ENCODE peak calls at places on chromosomes 5 and 9, in nine cellular contexts. One of them, this sample, is unnamed.

GRCh38 chr9:37034938-37035471 is 937 bp upstream of the PAX5 start:
- DNase-seq in OCI-LY7: no peak
- DNase-seq in cardiac fibroblast: no peak
- DNase-seq in lower lobe of right lung: no peak
- DNase-seq in GM06990: peak; percentile 61
- DNase-seq in NB4: no peak
- DNase-seq in Calu3: no peak
- DNase-seq in mammary epithelial cell: no peak
- DNase-seq in sigmoid colon: no peak
- DNase-seq in this sample: no peak

GRCh38 chr5:77588175-77588574 is 50.3 kb downstream of the OTP start:
- DNase-seq in OCI-LY7: no peak
- DNase-seq in cardiac fibroblast: no peak
- DNase-seq in lower lobe of right lung: no peak
- DNase-seq in GM06990: no peak
- DNase-seq in NB4: no peak
- DNase-seq in Calu3: no peak
- DNase-seq in mammary epithelial cell: no peak
- DNase-seq in sigmoid colon: no peak
- DNase-seq in this sample: no peak

GRCh38 chr5:83614841-83615240 is 105.8 kb downstream of the HAPLN1 start:
- DNase-seq in OCI-LY7: no peak
- DNase-seq in cardiac fibroblast: no peak
- DNase-seq in lower lobe of right lung: no peak
- DNase-seq in GM06990: no peak
- DNase-seq in NB4: no peak
- DNase-seq in Calu3: no peak
- DNase-seq in mammary epithelial cell: no peak
- DNase-seq in sigmoid colon: no peak
- DNase-seq in this sample: no peak

GRCh38 chr5:128637031-128637430 is 99.0 kb upstream of the FBN2 start:
- DNase-seq in OCI-LY7: no peak
- DNase-seq in cardiac fibroblast: peak; percentile 85
- DNase-seq in lower lobe of right lung: no peak
- DNase-seq in GM06990: no peak
- DNase-seq in NB4: no peak
- DNase-seq in Calu3: no peak
- DNase-seq in mammary epithelial cell: no peak
- DNase-seq in sigmoid colon: no peak
- DNase-seq in this sample: no peak

GRCh38 chr9:69945671-69946141 is 97.9 kb upstream of the MAMDC2 start:
- DNase-seq in OCI-LY7: no peak
- DNase-seq in cardiac fibroblast: peak; percentile 79
- DNase-seq in lower lobe of right lung: peak; percentile 54
- DNase-seq in GM06990: no peak
- DNase-seq in NB4: peak; percentile 4
- DNase-seq in Calu3: no peak
- DNase-seq in mammary epithelial cell: no peak
- DNase-seq in sigmoid colon: peak; percentile 78
- DNase-seq in this sample: no peak

GRCh38 chr9:127761061-127761460 is 17.4 kb downstream of the SH2D3C start:
- DNase-seq in OCI-LY7: no peak
- DNase-seq in cardiac fibroblast: no peak
- DNase-seq in lower lobe of right lung: no peak
- DNase-seq in GM06990: no peak
- DNase-seq in NB4: no peak
- DNase-seq in Calu3: no peak
- DNase-seq in mammary epithelial cell: no peak
- DNase-seq in sigmoid colon: no peak
- DNase-seq in this sample: no peak

GRCh38 chr9:13628526-13628925 is 349.0 kb upstream of the MPDZ start:
- DNase-seq in OCI-LY7: no peak
- DNase-seq in cardiac fibroblast: no peak
- DNase-seq in lower lobe of right lung: no peak
- DNase-seq in GM06990: no peak
- DNase-seq in NB4: no peak
- DNase-seq in Calu3: no peak
- DNase-seq in mammary epithelial cell: peak; percentile 29
- DNase-seq in sigmoid colon: no peak
- DNase-seq in this sample: no peak

GRCh38 chr5:178227138-178227659 is 5.4 kb downstream of the PHYKPL start:
- DNase-seq in OCI-LY7: no peak
- DNase-seq in cardiac fibroblast: no peak
- DNase-seq in lower lobe of right lung: peak; percentile 5
- DNase-seq in GM06990: no peak
- DNase-seq in NB4: no peak
- DNase-seq in Calu3: no peak
- DNase-seq in mammary epithelial cell: no peak
- DNase-seq in sigmoid colon: no peak
- DNase-seq in this sample: no peak

GRCh38 chr5:10333154-10334006 is 20.1 kb upstream of the MARCHF6 start:
- DNase-seq in OCI-LY7: no peak
- DNase-seq in cardiac fibroblast: peak; percentile 45
- DNase-seq in lower lobe of right lung: peak; percentile 65
- DNase-seq in GM06990: peak; percentile 26
- DNase-seq in NB4: peak; percentile 65
- DNase-seq in Calu3: peak; percentile 59
- DNase-seq in mammary epithelial cell: no peak
- DNase-seq in sigmoid colon: no peak
- DNase-seq in this sample: peak; percentile 18

GRCh38 chr9:13160051-13160450 is 119.4 kb downstream of the MPDZ start:
- DNase-seq in OCI-LY7: no peak
- DNase-seq in cardiac fibroblast: no peak
- DNase-seq in lower lobe of right lung: no peak
- DNase-seq in GM06990: no peak
- DNase-seq in NB4: no peak
- DNase-seq in Calu3: no peak
- DNase-seq in mammary epithelial cell: no peak
- DNase-seq in sigmoid colon: no peak
- DNase-seq in this sample: no peak

GRCh38 chr5:17203329-17204132 is 13.9 kb upstream of the BASP1 start:
- DNase-seq in OCI-LY7: peak; percentile 65
- DNase-seq in cardiac fibroblast: peak; percentile 88
- DNase-seq in lower lobe of right lung: no peak
- DNase-seq in GM06990: no peak
- DNase-seq in NB4: peak; percentile 72
- DNase-seq in Calu3: peak; percentile 51
- DNase-seq in mammary epithelial cell: peak; percentile 70
- DNase-seq in sigmoid colon: peak; percentile 64
- DNase-seq in this sample: no peak

GRCh38 chr9:35731415-35732184 is 395 bp downstream of the TLN1 start:
- DNase-seq in OCI-LY7: no peak
- DNase-seq in cardiac fibroblast: no peak
- DNase-seq in lower lobe of right lung: no peak
- DNase-seq in GM06990: no peak
- DNase-seq in NB4: peak; percentile 27
- DNase-seq in Calu3: no peak
- DNase-seq in mammary epithelial cell: no peak
- DNase-seq in sigmoid colon: no peak
- DNase-seq in this sample: no peak

GRCh38 chr9:20512106-20512505 is 110.2 kb downstream of the MLLT3 start:
- DNase-seq in OCI-LY7: no peak
- DNase-seq in cardiac fibroblast: peak; percentile 33
- DNase-seq in lower lobe of right lung: no peak
- DNase-seq in GM06990: no peak
- DNase-seq in NB4: no peak
- DNase-seq in Calu3: no peak
- DNase-seq in mammary epithelial cell: peak; percentile 67
- DNase-seq in sigmoid colon: no peak
- DNase-seq in this sample: no peak

GRCh38 chr5:133853972-133854371 is 114.5 kb downstream of the C5orf15 start:
- DNase-seq in OCI-LY7: no peak
- DNase-seq in cardiac fibroblast: no peak
- DNase-seq in lower lobe of right lung: no peak
- DNase-seq in GM06990: no peak
- DNase-seq in NB4: no peak
- DNase-seq in Calu3: no peak
- DNase-seq in mammary epithelial cell: no peak
- DNase-seq in sigmoid colon: no peak
- DNase-seq in this sample: no peak

DNA sequence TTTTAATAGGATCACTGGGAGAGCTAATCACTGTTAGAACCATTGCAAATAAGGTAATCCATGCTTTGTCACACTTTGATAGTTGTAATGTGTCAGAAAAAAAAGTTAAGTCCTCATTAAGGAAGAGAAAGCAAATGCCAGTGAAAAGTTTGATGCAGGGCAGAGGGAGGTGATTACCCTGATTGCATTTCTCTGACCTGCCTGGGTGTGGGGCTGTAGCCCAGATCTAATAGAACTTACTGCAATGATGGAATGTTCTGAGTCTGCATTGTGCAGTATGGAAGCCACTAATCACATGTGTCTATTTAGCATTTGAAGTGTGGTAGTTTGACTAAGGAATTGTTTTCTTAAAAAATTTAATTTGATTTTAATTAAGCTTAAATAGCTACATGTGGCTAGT is 202.7 kb downstream of the ATP10B start:
- DNase-seq in OCI-LY7: peak; percentile 5
- DNase-seq in cardiac fibroblast: no peak
- DNase-seq in lower lobe of right lung: no peak
- DNase-seq in GM06990: no peak
- DNase-seq in NB4: peak; percentile 21
- DNase-seq in Calu3: peak; percentile 37
- DNase-seq in mammary epithelial cell: peak; percentile 16
- DNase-seq in sigmoid colon: no peak
- DNase-seq in this sample: no peak
- TF ChIP-seq CTCF in OCI-LY7: peak; percentile 64
- TF ChIP-seq CTCF in cardiac fibroblast: no peak
- TF ChIP-seq CTCF in lower lobe of right lung: peak; percentile 33
- TF ChIP-seq CTCF in GM06990: peak; percentile 40
- TF ChIP-seq CTCF in NB4: peak; percentile 52
- TF ChIP-seq CTCF in Calu3: peak; percentile 24
- TF ChIP-seq CTCF in mammary epithelial cell: peak; percentile 58
- TF ChIP-seq CTCF in sigmoid colon: no peak
- TF ChIP-seq CTCF in this sample: no peak

DNA sequence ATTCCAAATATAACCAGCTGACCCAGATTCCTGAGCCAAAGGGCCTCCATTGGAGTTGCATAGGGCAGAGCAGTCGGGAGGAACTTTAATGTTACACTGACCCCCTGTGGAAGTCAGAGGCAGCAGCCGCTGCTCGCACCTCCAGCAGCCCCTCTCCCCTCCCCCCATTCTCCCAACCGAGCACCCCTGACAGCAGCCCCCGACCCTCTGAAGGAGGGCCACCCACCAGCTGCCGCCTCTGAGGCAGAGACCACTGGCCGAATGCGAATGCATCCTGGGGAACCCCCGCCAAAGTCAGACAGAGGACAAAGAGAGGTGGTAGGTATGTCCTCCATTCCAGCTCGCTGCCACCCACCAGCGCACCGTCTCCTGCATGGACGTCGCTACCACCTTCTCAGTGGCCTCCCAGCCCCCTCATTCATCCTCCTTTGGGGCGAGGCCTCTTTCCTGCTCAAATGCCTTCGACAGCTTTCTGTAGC is 231.0 kb downstream of the CDK5RAP2 start:
- DNase-seq in OCI-LY7: peak; percentile 45
- DNase-seq in cardiac fibroblast: peak; percentile 73
- DNase-seq in lower lobe of right lung: no peak
- DNase-seq in GM06990: peak; percentile 9
- DNase-seq in NB4: peak; percentile 52
- DNase-seq in Calu3: peak; percentile 42
- DNase-seq in mammary epithelial cell: peak; percentile 11
- DNase-seq in sigmoid colon: no peak
- DNase-seq in this sample: no peak
- TF ChIP-seq CTCF in OCI-LY7: peak; percentile 81
- TF ChIP-seq CTCF in cardiac fibroblast: peak; percentile 78
- TF ChIP-seq CTCF in lower lobe of right lung: peak; percentile 49
- TF ChIP-seq CTCF in GM06990: peak; percentile 70
- TF ChIP-seq CTCF in NB4: peak; percentile 57
- TF ChIP-seq CTCF in Calu3: peak; percentile 34
- TF ChIP-seq CTCF in mammary epithelial cell: peak; percentile 79
- TF ChIP-seq CTCF in sigmoid colon: peak; percentile 27
- TF ChIP-seq CTCF in this sample: no peak

DNA sequence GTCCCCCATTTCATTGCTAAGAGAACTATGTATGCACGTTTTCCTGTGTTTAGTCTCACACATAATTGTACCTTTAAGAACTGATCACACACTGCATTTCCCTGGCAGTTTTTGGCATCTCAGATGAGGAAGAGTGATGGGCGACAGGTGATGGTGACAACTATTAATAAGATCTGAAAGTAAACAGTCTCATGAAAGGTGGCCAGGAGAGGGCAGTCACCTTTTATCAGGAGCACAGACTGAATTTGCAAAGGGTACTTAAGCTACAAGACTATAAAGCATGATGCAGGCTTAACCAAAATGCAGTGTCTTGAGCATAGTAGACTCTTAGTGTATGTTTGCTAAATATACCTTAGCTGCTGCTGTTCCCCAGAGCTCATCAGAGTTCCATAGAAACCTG is 91.5 kb downstream of the GHR start:
- DNase-seq in OCI-LY7: peak; percentile 21
- DNase-seq in cardiac fibroblast: no peak
- DNase-seq in lower lobe of right lung: no peak
- DNase-seq in GM06990: no peak
- DNase-seq in NB4: peak; percentile 13
- DNase-seq in Calu3: no peak
- DNase-seq in mammary epithelial cell: peak; percentile 7
- DNase-seq in sigmoid colon: no peak
- DNase-seq in this sample: no peak
- TF ChIP-seq CTCF in OCI-LY7: peak; percentile 54
- TF ChIP-seq CTCF in cardiac fibroblast: no peak
- TF ChIP-seq CTCF in lower lobe of right lung: no peak
- TF ChIP-seq CTCF in GM06990: peak; percentile 5
- TF ChIP-seq CTCF in NB4: no peak
- TF ChIP-seq CTCF in Calu3: no peak
- TF ChIP-seq CTCF in mammary epithelial cell: peak; percentile 56
- TF ChIP-seq CTCF in sigmoid colon: no peak
- TF ChIP-seq CTCF in this sample: no peak

GRCh38 chr9:5326893-5327548 is 12.7 kb downstream of the RLN1 start:
- DNase-seq in OCI-LY7: no peak
- DNase-seq in cardiac fibroblast: no peak
- DNase-seq in lower lobe of right lung: peak; percentile 78
- DNase-seq in GM06990: no peak
- DNase-seq in NB4: no peak
- DNase-seq in Calu3: no peak
- DNase-seq in mammary epithelial cell: no peak
- DNase-seq in sigmoid colon: no peak
- DNase-seq in this sample: no peak

GRCh38 chr9:5315187-5315923 is 10.8 kb upstream of the RLN2 start:
- DNase-seq in OCI-LY7: peak; percentile 10
- DNase-seq in cardiac fibroblast: no peak
- DNase-seq in lower lobe of right lung: no peak
- DNase-seq in GM06990: no peak
- DNase-seq in NB4: no peak
- DNase-seq in Calu3: no peak
- DNase-seq in mammary epithelial cell: no peak
- DNase-seq in sigmoid colon: no peak
- DNase-seq in this sample: no peak

GRCh38 chr9:5326187-5326586 is 13.5 kb downstream of the RLN1 start:
- DNase-seq in OCI-LY7: no peak
- DNase-seq in cardiac fibroblast: no peak
- DNase-seq in lower lobe of right lung: no peak
- DNase-seq in GM06990: no peak
- DNase-seq in NB4: no peak
- DNase-seq in Calu3: no peak
- DNase-seq in mammary epithelial cell: no peak
- DNase-seq in sigmoid colon: no peak
- DNase-seq in this sample: no peak

DNA sequence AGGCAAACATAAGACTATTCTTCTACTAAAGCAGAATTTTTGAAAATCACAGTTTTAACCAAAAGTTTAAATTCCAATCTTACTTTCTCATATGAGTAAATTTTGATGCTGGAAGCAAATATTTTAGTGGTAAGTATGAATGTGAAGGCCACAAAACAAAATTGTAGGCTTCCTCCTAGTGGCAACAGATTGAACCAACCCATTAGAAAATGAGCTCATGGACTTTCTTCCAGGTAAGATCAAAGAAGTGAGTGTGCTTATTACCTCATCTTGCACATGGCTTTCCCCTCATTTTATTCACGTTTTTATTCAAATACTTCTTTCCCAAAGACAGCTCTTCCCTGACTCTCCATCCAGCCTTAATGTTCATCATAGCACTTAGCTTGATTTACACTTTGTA is 16.5 kb upstream of the RLN2 start:
- DNase-seq in OCI-LY7: peak; percentile 10
- DNase-seq in cardiac fibroblast: no peak
- DNase-seq in lower lobe of right lung: no peak
- DNase-seq in GM06990: no peak
- DNase-seq in NB4: no peak
- DNase-seq in Calu3: no peak
- DNase-seq in mammary epithelial cell: peak; percentile 3
- DNase-seq in sigmoid colon: no peak
- DNase-seq in this sample: no peak
- TF ChIP-seq CTCF in OCI-LY7: peak; percentile 51
- TF ChIP-seq CTCF in cardiac fibroblast: peak; percentile 9
- TF ChIP-seq CTCF in lower lobe of right lung: no peak
- TF ChIP-seq CTCF in GM06990: peak; percentile 5
- TF ChIP-seq CTCF in NB4: peak; percentile 15
- TF ChIP-seq CTCF in Calu3: no peak
- TF ChIP-seq CTCF in mammary epithelial cell: peak; percentile 21
- TF ChIP-seq CTCF in sigmoid colon: no peak
- TF ChIP-seq CTCF in this sample: no peak

This sample was measured in natural killer cell.